ENCODE peak calls at places on chromosomes 3 and 15, in five cellular contexts. Y is T-helper 9 cell, C is T-helper 1 cell, N is A549, S is cardiac fibroblast. F is an unnamed sample.

GRCh38 chr15:76336254-76337046 is at the start of gene ISL2:
- DNase-seq in C (no peak), N (peak; percentile 100), Y (no peak), S (peak; percentile 56), F (peak; percentile 93)

GRCh38 chr3:100317928-100318327 is 16.6 kb upstream of the NIT2 start:
- DNase-seq in N (no peak), C (no peak), Y (no peak), S (no peak), F (no peak)

GRCh38 chr15:71290002-71290401 is 174.7 kb downstream of the THSD4 start:
- DNase-seq in C (no peak), S (no peak), Y (no peak), N (no peak), F (no peak)

GRCh38 chr3:66598168-66598567 is 97.3 kb upstream of the LRIG1 start:
- DNase-seq in S (no peak), N (no peak), C (no peak), Y (no peak), F (no peak)

GRCh38 chr15:88756521-88756920 is 46.7 kb upstream of the ACAN start:
- DNase-seq in S (no peak), Y (no peak), N (no peak), C (no peak), F (no peak)

GRCh38 chr3:134640378-134640777 is 10.4 kb downstream of the KY start:
- DNase-seq in S (no peak), C (no peak), N (no peak), Y (no peak), F (no peak)

GRCh38 chr3:69250014-69250413 is 127.6 kb upstream of the LMOD3 start:
- DNase-seq in Y (peak; percentile 26), S (peak; percentile 20), C (peak; percentile 36), N (no peak), F (no peak)

GRCh38 chr15:84749111-84749991 is 959 bp downstream of the ZNF592 start:
- DNase-seq in Y (peak; percentile 16), C (no peak), N (no peak), S (peak; percentile 41), F (peak; percentile 8)

GRCh38 chr3:94716326-94717018 is 653.6 kb downstream of the NSUN3 start:
- DNase-seq in C (no peak), Y (no peak), N (no peak), S (no peak), F (no peak)

GRCh38 chr3:154792828-154793227 is 287.3 kb upstream of the MME start:
- DNase-seq in N (no peak), S (no peak), Y (no peak), C (no peak), F (no peak)

GRCh38 chr3:42247576-42248027 is 18.4 kb downstream of the CCK start:
- DNase-seq in S (peak; percentile 73), Y (peak; percentile 25), N (peak; percentile 25), C (peak; percentile 48), F (peak; percentile 28)

GRCh38 chr15:35305906-35306305 is 220.8 kb upstream of the NANOGP8 start:
- DNase-seq in C (no peak), N (no peak), Y (no peak), S (peak; percentile 34), F (no peak)

F was measured in H4.